ENCODE peak calls at places on chromosomes 2 and 18, in six cellular contexts. G, O, A, Z, Y and E are unnamed samples.

GRCh38 chr2:39408351-39409136 is 28.5 kb downstream of the MAP4K3 start:
- DNase-seq in A (no peak), G (peak; percentile 43), Z (no peak), O (no peak), Y (no peak), E (no peak)

GRCh38 chr2:106745468-106745867 is 140.5 kb downstream of the ST6GAL2 start:
- DNase-seq in Z (no peak), Y (no peak), O (no peak), G (no peak), A (no peak), E (no peak)

GRCh38 chr18:13232971-13233565 is 14.5 kb downstream of the LDLRAD4 start:
- DNase-seq in Z (no peak), O (no peak), A (no peak), G (no peak), Y (no peak), E (no peak)

GRCh38 chr2:205680067-205680466 is 2.2 kb upstream of the NRP2 start:
- DNase-seq in O (peak; percentile 28), A (peak; percentile 86), Y (peak; percentile 97), G (peak; percentile 77), Z (no peak), E (no peak)

GRCh38 chr2:218221015-218221414 is 4.0 kb downstream of the ARPC2 start:
- DNase-seq in O (no peak), Y (no peak), G (no peak), Z (no peak), A (no peak), E (no peak)

GRCh38 chr18:70086085-70086484 is 119.4 kb downstream of the RTTN start:
- DNase-seq in A (no peak), Y (no peak), O (no peak), G (no peak), Z (no peak), E (no peak)

GRCh38 chr2:64402876-64403275 is 51.1 kb upstream of the LGALSL start:
- DNase-seq in A (no peak), Y (no peak), Z (no peak), O (no peak), G (no peak), E (no peak)

GRCh38 chr2:57575703-57576268 is 470.8 kb upstream of the VRK2 start:
- DNase-seq in A (no peak), O (no peak), Z (no peak), G (no peak), Y (no peak), E (no peak)

GRCh38 chr2:76197428-76197827 is 486.7 kb upstream of the GCFC2 start:
- DNase-seq in O (no peak), G (no peak), Y (no peak), Z (no peak), A (no peak), E (no peak)

GRCh38 chr18:24270937-24271380 is 126.7 kb downstream of the OSBPL1A start:
- DNase-seq in G (no peak), A (peak; percentile 32), Y (peak; percentile 22), O (peak; percentile 79), Z (no peak), E (no peak)

GRCh38 chr2:165745916-165746315 is 48.1 kb downstream of the GALNT3 start:
- DNase-seq in Y (no peak), A (no peak), Z (no peak), G (no peak), O (peak; percentile 10), E (no peak)